ENCODE peak calls at places on chromosomes 13 and 19, in six cellular contexts. X, J, B, F, G and L are unnamed samples.

GRCh38 chr13:75375329-75375728 is 106.6 kb downstream of the TBC1D4 start:
- DNase-seq in F (no peak), J (no peak), B (no peak), X (no peak), G (no peak), L (no peak)

GRCh38 chr19:51131780-51132680 is 7.3 kb downstream of the SIGLEC9 start:
- DNase-seq in X (no peak), B (peak), F (peak), G (no peak), J (no peak), L (peak)

GRCh38 chr13:99871249-99871898 is 100.2 kb downstream of the ZIC5 start:
- DNase-seq in B (no peak), F (no peak), J (no peak), G (no peak), X (no peak), L (no peak)

GRCh38 chr13:79767126-79767525 is 286.2 kb downstream of the NDFIP2 start:
- DNase-seq in B (no peak), G (no peak), J (no peak), X (no peak), F (no peak), L (no peak)

GRCh38 chr19:35037716-35038622 is 3.6 kb upstream of the HPN start:
- DNase-seq in G (no peak), B (no peak), J (no peak), F (no peak), X (no peak), L (no peak)

GRCh38 chr19:35868172-35868822 is at the start of gene APLP1:
- DNase-seq in J (peak), X (peak), G (peak), F (peak), B (peak), L (peak)

GRCh38 chr19:17812099-17812498 is 9.2 kb downstream of the INSL3 start:
- DNase-seq in F (no peak), B (no peak), G (no peak), X (no peak), J (no peak), L (no peak)

GRCh38 chr13:39306639-39307589 is 268.7 kb downstream of the NHLRC3 start:
- DNase-seq in F (no peak), G (no peak), J (no peak), B (no peak), X (no peak), L (no peak)

GRCh38 chr13:46633416-46633815 is 80.4 kb downstream of the LRCH1 start:
- DNase-seq in J (no peak), X (no peak), B (no peak), F (no peak), G (peak), L (no peak)

GRCh38 chr19:29836409-29836825 is 24.6 kb downstream of the CCNE1 start:
- DNase-seq in G (no peak), F (no peak), J (no peak), B (no peak), X (no peak), L (no peak)

GRCh38 chr13:35917252-35917941 is 213.8 kb downstream of the DCLK1 start:
- DNase-seq in F (no peak), B (no peak), J (no peak), X (no peak), G (no peak), L (no peak)

GRCh38 chr19:5246554-5247155 is 94.0 kb downstream of the PTPRS start:
- DNase-seq in J (no peak), B (no peak), X (no peak), G (no peak), F (no peak), L (no peak)

GRCh38 chr19:45975296-45975695 is 1.6 kb upstream of the NOVA2 start:
- DNase-seq in G (no peak), J (no peak), X (no peak), F (no peak), B (no peak), L (no peak)

GRCh38 chr19:30066781-30067759 is 125.0 kb downstream of the URI1 start:
- DNase-seq in G (no peak), F (peak), J (no peak), X (no peak), B (peak), L (peak)

GRCh38 chr19:39934584-39935233 is at the start of gene FCGBP:
- DNase-seq in J (no peak), G (no peak), B (peak), F (no peak), X (no peak), L (peak)

GRCh38 chr19:2751438-2751830 is 11.6 kb upstream of the SLC39A3 start:
- DNase-seq in F (peak), B (no peak), G (no peak), X (no peak), J (no peak), L (no peak)

GRCh38 chr13:98838776-98839175 is 86.3 kb upstream of the SLC15A1 start:
- DNase-seq in F (no peak), B (no peak), G (no peak), X (no peak), J (no peak), L (no peak)

GRCh38 chr19:21617740-21618339 is 112.4 kb downstream of the ZNF429 start:
- DNase-seq in X (no peak), J (no peak), F (no peak), B (no peak), G (no peak), L (no peak)

GRCh38 chr13:105220886-105221285 is 1314.6 kb downstream of the EFNB2 start:
- DNase-seq in J (no peak), F (no peak), G (no peak), X (no peak), B (no peak), L (no peak)

GRCh38 chr19:54339646-54340358 is 840 bp upstream of the LILRA4 start:
- DNase-seq in X (no peak), F (no peak), G (no peak), J (no peak), B (no peak), L (no peak)

GRCh38 chr13:97967948-97968347 is 14.5 kb downstream of the IPO5 start:
- DNase-seq in X (no peak), F (no peak), J (no peak), G (no peak), B (peak), L (no peak)

GRCh38 chr19:41309225-41310030 is 544 bp upstream of the CCDC97 start:
- DNase-seq in X (no peak), F (no peak), J (no peak), B (no peak), G (no peak), L (no peak)

GRCh38 chr13:110006304-110006703 is 219.9 kb upstream of the IRS2 start:
- DNase-seq in J (peak), B (no peak), X (no peak), F (no peak), G (no peak), L (no peak)

GRCh38 chr19:41619018-41619571 is 7.8 kb downstream of the CEACAM4 start:
- DNase-seq in X (no peak), J (no peak), B (no peak), F (no peak), G (no peak), L (no peak)

GRCh38 chr13:42075517-42075916 is 27.1 kb downstream of the DGKH start:
- DNase-seq in B (no peak), G (no peak), J (no peak), X (no peak), F (no peak), L (no peak)

GRCh38 chr13:50685491-50685890 is 158.0 kb downstream of the DLEU7 start:
- DNase-seq in G (no peak), J (peak), F (no peak), X (no peak), B (peak), L (peak)

GRCh38 chr13:91097269-91097668 is 250.2 kb upstream of the MIR17HG start:
- DNase-seq in B (no peak), G (no peak), X (no peak), J (no peak), F (no peak), L (no peak)

GRCh38 chr19:28887920-28888618 is 324.9 kb downstream of the UQCRFS1 start:
- DNase-seq in J (no peak), B (no peak), F (no peak), G (no peak), X (peak), L (no peak)

DNA sequence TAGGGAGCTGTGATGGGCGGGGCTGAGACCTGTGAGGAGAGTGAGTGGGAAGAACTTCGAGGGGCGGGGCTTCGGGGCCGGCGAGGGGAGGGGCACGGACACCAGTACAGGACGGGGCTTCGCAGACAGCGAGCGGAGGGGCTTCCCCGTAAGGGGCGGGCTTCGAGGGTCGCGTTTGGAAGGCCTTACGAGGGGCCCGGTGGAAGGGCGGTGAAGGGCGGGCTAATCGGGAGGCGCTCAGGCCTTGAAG is 4.1 kb upstream of the EMP3 start:
- DNase-seq in F (peak), J (peak), B (peak), X (peak), G (no peak), L (peak)
- TF ChIP-seq POLR2AphosphoS5 in F (no peak), J (no peak), B (no peak), X (no peak), G (no peak), L (peak)

GRCh38 chr13:64869539-64869938 is 2360.6 kb downstream of the PCDH9 start:
- DNase-seq in B (no peak), X (no peak), F (no peak), J (no peak), G (no peak), L (no peak)
- H3K4me3 ChIP-seq in B (no peak), X (no peak), F (no peak), J (no peak), G (no peak), L (no peak)

DNA sequence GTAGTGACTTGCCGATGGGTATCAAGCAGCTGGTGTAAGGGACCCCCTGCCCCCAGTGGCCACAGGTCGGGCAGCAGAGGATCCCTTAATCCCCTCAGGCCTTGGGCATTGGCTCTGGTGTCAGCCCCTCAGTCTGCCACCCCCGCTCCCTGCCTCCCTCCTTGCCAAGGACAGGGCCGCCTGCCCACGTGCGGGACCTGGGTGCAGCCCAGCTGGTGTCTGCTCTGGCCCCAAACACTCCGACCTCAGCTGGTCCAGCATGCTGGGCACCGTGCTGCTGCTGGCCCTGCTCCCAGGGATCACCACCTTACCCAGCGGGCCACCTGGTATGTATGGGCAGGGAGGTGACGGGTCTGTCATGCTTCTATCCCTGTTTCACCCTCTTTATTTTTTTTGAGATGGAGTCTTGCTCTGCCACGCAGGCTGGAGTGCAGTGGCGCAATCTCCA is at the start of gene TGFBR3L:
- DNase-seq in J (no peak), B (no peak), X (peak), F (peak), G (no peak), L (no peak)
- TF ChIP-seq POLR2A in J (no peak), B (no peak), X (no peak), F (no peak), G (peak), L (no peak)

DNA sequence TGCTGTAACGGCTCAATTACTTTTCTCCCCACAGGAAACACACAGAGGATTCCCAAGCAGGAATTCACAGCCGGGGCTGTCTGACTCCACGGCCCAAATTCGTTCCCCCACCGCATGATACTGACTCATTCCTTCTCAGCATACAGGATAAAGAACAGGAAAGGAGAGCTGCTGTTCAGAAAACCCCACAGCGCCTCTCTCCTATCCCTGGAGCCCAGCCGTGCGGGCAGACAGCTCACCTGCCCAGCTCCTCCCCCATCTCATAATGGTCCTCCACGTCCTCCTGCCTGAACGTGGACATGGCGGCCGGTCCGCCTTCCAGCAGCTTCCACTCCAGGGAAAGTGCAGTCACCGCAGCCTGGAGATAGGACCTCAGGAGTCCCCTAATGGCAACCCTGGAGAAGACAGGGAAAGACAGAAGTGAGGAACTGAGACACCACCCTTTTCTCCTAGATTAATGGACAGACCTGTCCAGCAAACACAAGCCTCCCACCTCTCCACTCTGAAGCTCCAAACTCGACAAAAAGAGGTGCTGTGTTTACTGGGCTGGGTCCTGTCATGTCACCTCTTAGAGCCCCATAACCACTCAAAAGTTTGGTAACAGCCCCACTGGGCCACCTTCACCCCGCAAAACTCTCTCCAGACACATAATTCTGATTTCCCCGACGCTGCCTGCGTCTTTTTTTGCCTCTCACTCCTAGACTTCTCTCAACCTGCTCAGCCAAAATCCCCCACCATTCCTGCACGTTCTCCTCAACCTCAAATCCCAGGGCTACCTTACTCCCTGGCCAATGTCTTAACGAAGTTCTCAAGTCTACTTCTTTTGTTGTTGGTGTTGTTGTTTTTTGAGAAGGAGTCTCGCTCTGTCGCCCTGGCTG is 1.2 kb downstream of the DAPK3 start:
- DNase-seq in X (no peak), F (no peak), J (no peak), G (peak), B (peak), L (peak)
- TF ChIP-seq POLR2AphosphoS5 in X (peak), F (no peak), J (no peak), G (no peak), B (peak), L (peak)